ENCODE peak calls at places on chromosomes 2 and 18, in nine cellular contexts. C is A549, S is prostate gland, J is endothelial cell of umbilical vein, T is heart left ventricle, Z is body of pancreas, U is ovary, Y is IMR-90, A is tibial nerve. V is an unnamed sample.

GRCh38 chr18:44602845-44603244 is 77.8 kb upstream of the SETBP1 start:
- DNase-seq in Y (no peak), J (no peak), Z (no peak), S (no peak), A (no peak), U (no peak), C (no peak), T (no peak), V (no peak)

GRCh38 chr2:101329026-101329425 is 20.5 kb upstream of the RNF149 start:
- DNase-seq in J (no peak), C (no peak), Z (no peak), A (no peak), U (no peak), T (no peak), S (no peak), Y (no peak), V (no peak)

GRCh38 chr2:27211943-27212625 is at the start of the genes ATRAID and SLC5A6:
- DNase-seq in S (peak; percentile 86), A (peak; percentile 76), Z (peak; percentile 91), C (peak; percentile 97), J (peak; percentile 92), T (peak; percentile 92), U (peak; percentile 86), Y (peak; percentile 81), V (peak; percentile 91)

GRCh38 chr18:35409921-35410320 is 32.8 kb upstream of the ZNF396 start:
- DNase-seq in C (no peak), S (no peak), Y (no peak), A (no peak), J (no peak), T (no peak), U (no peak), Z (no peak), V (no peak)

GRCh38 chr18:6879508-6880195 is 150.1 kb downstream of the ARHGAP28 start:
- DNase-seq in U (peak; percentile 34), Z (no peak), J (no peak), Y (no peak), T (no peak), C (no peak), S (no peak), A (no peak), V (no peak)

GRCh38 chr18:78980279-78980771 is 707 bp downstream of the SALL3 start:
- DNase-seq in T (no peak), J (no peak), S (no peak), Y (no peak), U (no peak), Z (no peak), A (no peak), C (no peak), V (no peak)

GRCh38 chr18:55998071-55998522 is 410.1 kb upstream of the TCF4 start:
- DNase-seq in U (no peak), S (peak; percentile 15), J (no peak), Y (peak; percentile 56), C (no peak), T (peak; percentile 26), A (no peak), Z (peak; percentile 30), V (peak; percentile 53)

GRCh38 chr2:35846-36245 is 10.5 kb downstream of the FAM110C start:
- DNase-seq in Y (no peak), C (no peak), A (no peak), Z (peak; percentile 71), J (no peak), T (no peak), U (no peak), S (peak; percentile 71), V (no peak)

GRCh38 chr2:181357979-181358378 is 99.2 kb upstream of the ITGA4 start:
- DNase-seq in S (no peak), U (no peak), A (no peak), Z (no peak), Y (no peak), T (no peak), C (no peak), J (no peak), V (no peak)

GRCh38 chr2:238169021-238169707 is 10.4 kb downstream of the ERFE start:
- DNase-seq in T (no peak), Z (peak; percentile 64), J (peak; percentile 66), S (no peak), U (no peak), Y (peak; percentile 98), C (peak; percentile 36), A (peak; percentile 59), V (no peak)

GRCh38 chr2:54122939-54123338 is 7.5 kb downstream of the ACYP2 start:
- DNase-seq in Z (no peak), J (no peak), A (no peak), C (peak; percentile 24), T (peak; percentile 36), U (no peak), S (peak; percentile 25), Y (peak; percentile 80), V (no peak)

GRCh38 chr2:183063083-183063482 is 15.5 kb upstream of the DUSP19 start:
- DNase-seq in A (no peak), S (no peak), T (no peak), C (peak; percentile 31), J (peak; percentile 42), Z (no peak), U (no peak), Y (peak; percentile 85), V (no peak)

GRCh38 chr2:15941970-15942710 is 1.8 kb downstream of the MYCN start:
- DNase-seq in Y (no peak), S (no peak), Z (peak; percentile 19), C (peak; percentile 31), J (peak; percentile 25), U (peak; percentile 30), T (peak; percentile 37), A (no peak), V (peak; percentile 43)

DNA sequence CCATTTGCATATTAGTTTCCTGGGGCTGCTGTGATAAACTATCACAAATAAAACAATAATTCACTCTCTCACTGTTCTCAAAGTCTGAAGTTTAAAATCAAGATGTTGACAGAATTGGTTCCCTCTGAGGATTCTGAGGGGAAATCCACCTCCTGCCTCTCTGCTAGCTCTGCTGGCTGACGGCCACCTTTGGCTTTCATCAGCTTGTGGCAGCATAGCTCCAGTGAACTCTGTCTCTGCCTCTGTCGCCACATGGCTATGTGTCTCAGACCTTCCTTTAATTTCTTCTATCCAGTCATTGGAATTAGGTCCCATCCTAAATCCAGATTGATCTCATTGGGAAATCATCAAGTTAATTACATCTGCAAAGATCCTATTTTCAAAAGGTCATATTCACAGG is 38.9 kb upstream of the TRIM43 start:
- DNase-seq in U (no peak), C (no peak), Y (no peak), Z (peak; percentile 18), J (no peak), T (peak; percentile 67), S (no peak), A (no peak), V (peak; percentile 88)
- TF ChIP-seq POLR2A in U (no peak), C (no peak), Y (no peak), Z (no peak), J (no peak), T (no peak), S (no peak), A (no peak), V (no peak)

DNA sequence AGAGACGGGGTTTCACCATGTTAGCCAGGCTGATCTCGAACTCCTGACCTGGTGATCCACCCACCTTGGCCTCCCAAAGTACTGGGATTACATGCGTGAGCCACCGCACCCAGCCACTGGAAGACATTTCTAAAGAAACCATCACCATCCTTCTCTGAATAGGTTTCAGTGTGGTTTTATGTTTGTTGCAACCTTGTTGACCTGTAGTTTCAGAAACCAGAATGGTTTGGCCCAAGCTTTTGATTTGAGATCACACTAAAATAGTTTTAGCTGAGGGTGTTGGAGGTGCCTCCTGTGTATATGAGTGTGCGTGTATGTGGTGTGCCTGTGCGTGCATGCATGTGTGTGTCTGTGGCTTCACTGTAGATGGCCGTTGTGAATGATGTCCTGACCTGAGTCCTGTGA is 26.2 kb downstream of the INPP4A start:
- DNase-seq in Y (no peak), T (no peak), J (no peak), C (no peak), U (no peak), A (no peak), Z (no peak), S (no peak), V (no peak)
- H3K4me1 ChIP-seq in Y (peaks cover 5% of the 10 kb centered on the region), T (peaks cover 5% of the 10 kb centered on the region), J (peaks cover 6% of the 10 kb centered on the region), C (peaks cover 14% of the 10 kb centered on the region), U (peaks cover 5% of the 10 kb centered on the region), A (peaks cover 2% of the 10 kb centered on the region), Z (peaks cover 25% of the 10 kb centered on the region), S (no peaks in the 10 kb centered on the region), V (peaks cover 3% of the 10 kb centered on the region)

DNA sequence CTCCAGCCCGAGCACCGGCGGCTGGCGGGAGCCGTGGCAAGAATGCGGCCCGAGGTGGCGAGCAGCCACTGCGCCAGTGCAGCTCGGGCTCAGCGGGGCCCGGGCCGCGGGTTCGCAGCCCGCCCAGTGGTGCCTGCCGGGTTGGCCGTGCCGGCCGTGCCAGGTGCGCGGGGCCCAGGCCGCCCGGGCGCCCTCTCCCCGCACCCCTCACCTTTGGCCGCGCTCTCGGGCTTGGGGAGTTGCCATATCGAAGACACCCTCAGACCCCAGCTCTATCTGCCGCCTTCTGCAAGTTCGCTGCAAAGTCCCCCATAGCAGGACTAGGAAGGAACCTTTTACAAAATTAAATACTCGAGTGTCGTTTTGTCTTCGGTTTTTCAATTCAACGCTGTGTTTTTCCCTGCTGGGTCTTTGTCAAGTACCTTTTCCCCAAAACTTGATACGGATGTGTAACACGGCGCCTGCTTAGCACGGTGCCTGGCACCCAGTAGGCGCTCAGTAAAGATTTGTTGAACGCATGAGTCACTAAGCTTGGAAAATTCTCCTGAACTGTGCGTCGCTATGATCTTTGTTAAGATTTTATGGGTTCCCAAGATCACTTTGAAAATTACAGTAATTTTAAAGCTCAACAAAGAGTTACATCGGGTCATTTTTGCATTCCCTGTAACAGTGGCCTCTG is 657 bp downstream of the STRADB start:
- DNase-seq in C (no peak), Y (no peak), U (no peak), J (no peak), S (peak; percentile 17), Z (no peak), T (no peak), A (no peak), V (no peak)
- TF ChIP-seq POLR2A in C (no peak), Y (no peak), U (no peak), J (no peak), S (no peak), Z (no peak), T (no peak), A (no peak), V (no peak)

GRCh38 chr2:206213514-206213845 is 53.8 kb downstream of the EEF1B2 start:
- DNase-seq in S (no peak), Z (no peak), C (no peak), A (no peak), T (no peak), U (no peak), Y (no peak), J (no peak), V (no peak)
- H3K4me1 ChIP-seq in S (no peaks in the 10 kb centered on the region), Z (no peaks in the 10 kb centered on the region), C (peaks cover 15% of the 10 kb centered on the region), A (no peaks in the 10 kb centered on the region), T (no peaks in the 10 kb centered on the region), U (no peaks in the 10 kb centered on the region), Y (no peaks in the 10 kb centered on the region), J (no peaks in the 10 kb centered on the region), V (no peaks in the 10 kb centered on the region)